ENCODE peak calls at places on chromosomes 12 and 14, in eight cellular contexts. X, G, U, A, O, L, H and Y are unnamed samples. For H4K20me1, the result is how much of the 10 kb centered on the place peaks cover.

GRCh38 chr12:129241852-129242251 is 388.6 kb downstream of the GLT1D1 start:
- DNase-seq in L (no peak), U (no peak), A (no peak), G (no peak), H (no peak), O (no peak), X (no peak), Y (no peak)

GRCh38 chr12:116820077-116820656 is 61.1 kb downstream of the HRK start:
- DNase-seq in X (no peak), O (no peak), G (no peak), A (no peak), U (no peak), L (no peak), H (no peak), Y (no peak)

GRCh38 chr12:15634010-15634676 is 155.0 kb downstream of the EPS8 start:
- DNase-seq in H (no peak), L (peak), O (no peak), A (no peak), U (no peak), X (no peak), G (no peak), Y (no peak)

GRCh38 chr14:39184628-39185255 is 9.7 kb downstream of the PNN start:
- DNase-seq in U (no peak), L (no peak), G (no peak), H (no peak), O (no peak), X (no peak), A (no peak), Y (no peak)

GRCh38 chr12:86663691-86664090 is 407.5 kb upstream of the MGAT4C start:
- DNase-seq in X (no peak), A (no peak), L (no peak), U (no peak), G (no peak), H (no peak), O (no peak), Y (no peak)

GRCh38 chr14:71591929-71592328 is 340.3 kb upstream of the RGS6 start:
- DNase-seq in G (peak), U (no peak), O (no peak), H (peak), A (no peak), L (peak), X (no peak), Y (peak)

GRCh38 chr12:120944645-120945217 is 33.6 kb upstream of the HNF1A start:
- DNase-seq in X (peak), O (peak), U (peak), G (peak), H (no peak), A (peak), L (peak), Y (peak)

GRCh38 chr14:103099081-103099732 is 4.7 kb downstream of the EXOC3L4 start:
- DNase-seq in U (peak), A (no peak), L (no peak), O (no peak), H (no peak), X (no peak), G (no peak), Y (no peak)

GRCh38 chr12:25615119-25615518 is 62.0 kb upstream of the LMNTD1 start:
- DNase-seq in L (peak), X (no peak), H (no peak), U (peak), A (no peak), G (no peak), O (no peak), Y (no peak)

GRCh38 chr14:75125617-75126016 is 1.2 kb downstream of the NEK9 start:
- DNase-seq in H (no peak), O (no peak), X (no peak), G (no peak), U (no peak), L (peak), A (peak), Y (no peak)

GRCh38 chr14:73725116-73726024 is 11.2 kb upstream of the PNMA1 start:
- DNase-seq in O (no peak), H (no peak), U (peak), G (no peak), A (no peak), X (no peak), L (peak), Y (no peak)

GRCh38 chr14:96139879-96140278 is 64.8 kb upstream of the BDKRB2 start:
- DNase-seq in U (no peak), O (no peak), X (no peak), G (no peak), L (peak), A (no peak), H (no peak), Y (no peak)

GRCh38 chr14:33997611-33998010 is 46.7 kb upstream of the EGLN3 start:
- DNase-seq in H (no peak), A (no peak), U (no peak), O (no peak), L (no peak), X (no peak), G (no peak), Y (no peak)

GRCh38 chr12:52581481-52581880 is 7.8 kb upstream of the KRT74 start:
- DNase-seq in G (no peak), H (no peak), O (no peak), U (peak), A (no peak), X (no peak), L (peak), Y (no peak)

GRCh38 chr14:104706733-104707628 is 17.0 kb upstream of the ADSS1 start:
- DNase-seq in H (no peak), A (no peak), U (no peak), G (no peak), X (peak), O (no peak), L (peak), Y (no peak)

GRCh38 chr14:71856199-71856919 is 75.9 kb upstream of the RGS6 start:
- DNase-seq in A (no peak), O (no peak), U (no peak), X (no peak), H (no peak), G (peak), L (no peak), Y (peak)

GRCh38 chr12:129550353-129550752 is 353.5 kb downstream of the TMEM132D start:
- DNase-seq in L (no peak), U (no peak), X (no peak), G (no peak), H (no peak), A (no peak), O (peak), Y (no peak)

GRCh38 chr12:67068204-67068731 is 200.9 kb upstream of the CAND1 start:
- DNase-seq in H (no peak), X (peak), O (peak), L (no peak), G (peak), A (peak), U (peak), Y (peak)

GRCh38 chr12:57477710-57478681 is 1.7 kb downstream of the ARHGAP9 start:
- DNase-seq in H (no peak), A (no peak), U (no peak), O (no peak), G (no peak), L (no peak), X (no peak), Y (peak)

GRCh38 chr14:75224561-75224960 is 48.1 kb upstream of the TMED10 start:
- DNase-seq in H (no peak), G (no peak), U (no peak), X (no peak), L (peak), A (no peak), O (no peak), Y (no peak)

GRCh38 chr14:100660498-100661339 is 66.0 kb upstream of the DLK1 start:
- DNase-seq in X (no peak), H (peak), A (no peak), O (no peak), G (no peak), U (peak), L (peak), Y (no peak)

GRCh38 chr12:107310621-107311020 is 217.3 kb upstream of the CRY1 start:
- DNase-seq in O (no peak), X (no peak), L (no peak), G (no peak), U (no peak), A (no peak), H (no peak), Y (no peak)

GRCh38 chr14:76917158-76917596 is 91.0 kb downstream of the LRRC74A start:
- DNase-seq in U (peak), X (peak), O (peak), G (no peak), A (peak), H (peak), L (peak), Y (peak)

GRCh38 chr12:114013601-114014345 is 47.6 kb upstream of the RBM19 start:
- DNase-seq in G (no peak), L (peak), H (peak), U (peak), X (peak), O (peak), A (peak), Y (peak)

GRCh38 chr12:94418517-94418916 is 41.1 kb downstream of the CEP83 start:
- DNase-seq in L (no peak), H (no peak), U (no peak), A (no peak), X (no peak), O (no peak), G (no peak), Y (no peak)

GRCh38 chr14:80930836-80931389 is 10.6 kb downstream of the CEP128 start:
- DNase-seq in A (no peak), U (no peak), G (peak), X (no peak), L (peak), H (no peak), O (no peak), Y (peak)

GRCh38 chr12:20946732-20947131 is 136.2 kb downstream of the SLCO1B3 start:
- DNase-seq in G (peak), L (peak), H (peak), U (peak), X (peak), O (peak), A (peak), Y (peak)

GRCh38 chr14:74176404-74176788 is 62.9 kb upstream of the VSX2 start:
- DNase-seq in G (no peak), H (no peak), L (peak), A (no peak), O (no peak), U (no peak), X (no peak), Y (no peak)

GRCh38 chr12:82120901-82121300 is 237.3 kb downstream of the CCDC59 start:
- DNase-seq in G (no peak), L (no peak), H (no peak), X (no peak), O (no peak), U (no peak), A (no peak), Y (no peak)

GRCh38 chr14:60250318-60251035 is 1.5 kb downstream of the PPM1A start:
- DNase-seq in H (peak), X (peak), U (peak), L (peak), O (peak), G (no peak), A (peak), Y (peak)

GRCh38 chr12:93707836-93708235 is 30.7 kb downstream of the CRADD start:
- DNase-seq in L (peak), G (no peak), A (no peak), X (no peak), H (peak), O (no peak), U (no peak), Y (no peak)

GRCh38 chr14:91284146-91284790 is 39.8 kb upstream of the GPR68 start:
- DNase-seq in L (peak), U (peak), H (no peak), X (no peak), A (peak), O (no peak), G (no peak), Y (no peak)

GRCh38 chr12:69655616-69656336 is 43.3 kb downstream of the BEST3 start:
- DNase-seq in X (no peak), G (no peak), A (no peak), O (no peak), L (peak), U (peak), H (no peak), Y (no peak)

GRCh38 chr12:388547-389137 is 478 bp downstream of the KDM5A start:
- DNase-seq in X (peak), U (peak), O (peak), H (no peak), A (no peak), G (peak), L (peak), Y (peak)

GRCh38 chr14:68181395-68182326 is 362.1 kb downstream of the RAD51B start:
- DNase-seq in O (no peak), U (no peak), A (no peak), G (no peak), L (peak), X (no peak), H (peak), Y (no peak)

GRCh38 chr14:94923771-94924170 is 153.9 kb upstream of the GSC start:
- DNase-seq in U (peak), G (no peak), A (no peak), H (no peak), X (no peak), O (no peak), L (no peak), Y (no peak)

GRCh38 chr12:89177802-89178201 is 174.5 kb downstream of the DUSP6 start:
- DNase-seq in O (no peak), G (no peak), U (no peak), H (no peak), A (no peak), X (no peak), L (no peak), Y (no peak)

GRCh38 chr14:91888641-91889476 is 21.5 kb upstream of the TC2N start:
- DNase-seq in X (no peak), H (no peak), L (peak), O (peak), G (no peak), U (no peak), A (no peak), Y (no peak)

GRCh38 chr12:63164911-63165310 is 13.9 kb upstream of the AVPR1A start:
- DNase-seq in X (no peak), A (no peak), L (no peak), O (no peak), U (no peak), G (no peak), H (no peak), Y (no peak)

GRCh38 chr12:68280240-68280639 is 26.8 kb upstream of the IL22 start:
- DNase-seq in O (no peak), U (no peak), X (no peak), G (no peak), L (no peak), A (no peak), H (no peak), Y (no peak)
- TF ChIP-seq EZH2phosphoT487 in O (no peak), U (no peak), X (no peak), G (no peak), L (no peak), A (no peak), H (no peak), Y (no peak)

GRCh38 chr12:22625671-22626251 is 790 bp downstream of the ETNK1 start:
- DNase-seq in G (peak), U (peak), L (peak), O (peak), X (peak), H (peak), A (peak), Y (peak)

GRCh38 chr12:22627351-22627750 is 2.4 kb downstream of the ETNK1 start:
- DNase-seq in X (no peak), A (no peak), U (no peak), G (no peak), L (peak), H (no peak), O (no peak), Y (peak)

GRCh38 chr12:22624908-22625646 is at the start of gene ETNK1:
- DNase-seq in A (peak), X (peak), H (peak), L (peak), O (peak), U (peak), G (peak), Y (peak)

GRCh38 chr12:22626429-22626828 is 1.5 kb downstream of the ETNK1 start:
- DNase-seq in H (no peak), G (peak), A (no peak), L (peak), O (no peak), X (no peak), U (peak), Y (peak)

GRCh38 chr12:22628228-22628627 is 3.3 kb downstream of the ETNK1 start:
- DNase-seq in O (no peak), G (no peak), A (no peak), U (no peak), L (no peak), X (no peak), H (no peak), Y (no peak)
- H4K20me1 ChIP-seq in O (half or more), G (under half), A (under half), U (under half), L (under half), X (under half), H (under half), Y (under half)

GRCh38 chr12:53746592-53747491 is 4.9 kb downstream of the CISTR start:
- DNase-seq in L (peak), X (peak), O (peak), G (peak), H (peak), U (peak), A (peak), Y (peak)
- TF ChIP-seq EZH2phosphoT487 in L (no peak), X (no peak), O (no peak), G (no peak), H (no peak), U (no peak), A (no peak), Y (no peak)

GRCh38 chr12:53999596-54000104 is 311 bp upstream of the HOXC9 start:
- DNase-seq in A (peak), X (peak), L (peak), H (peak), U (no peak), O (no peak), G (no peak), Y (no peak)
- H4K20me1 ChIP-seq in A (under half), X (under half), L (under half), H (under half), U (under half), O (half or more), G (under half), Y (under half)

GRCh38 chr14:22986508-22987054 is 4.2 kb upstream of the AJUBA start:
- DNase-seq in L (peak), U (peak), X (peak), H (peak), O (peak), A (peak), G (peak), Y (peak)
- TF ChIP-seq EZH2phosphoT487 in L (no peak), U (no peak), X (no peak), H (no peak), O (no peak), A (no peak), G (no peak), Y (no peak)

DNA sequence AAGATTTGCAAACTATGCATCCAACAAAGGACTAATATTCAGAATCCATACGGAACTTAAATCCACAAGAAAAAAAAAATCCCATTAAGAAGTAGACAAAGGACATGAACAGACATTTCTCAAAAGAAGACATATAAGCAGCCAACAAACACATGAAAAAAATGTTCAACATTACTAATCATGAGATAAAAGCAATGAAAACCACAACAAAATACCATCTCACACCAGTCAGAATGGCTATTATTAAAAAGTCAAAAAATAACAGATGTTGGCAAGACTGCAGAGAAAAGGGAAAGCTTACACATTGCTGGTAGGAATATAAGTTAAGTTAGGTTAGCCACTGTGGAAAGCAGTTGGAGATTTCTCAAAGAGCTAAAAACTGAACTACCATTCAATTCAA is 16.2 kb downstream of the CDK17 start:
- DNase-seq in H (no peak), A (no peak), U (no peak), X (no peak), G (no peak), L (peak), O (no peak), Y (no peak)
- H4K20me1 ChIP-seq in H (under half), A (half or more), U (under half), X (under half), G (under half), L (under half), O (under half), Y (under half)

GRCh38 chr12:56221233-56221756 is 427 bp downstream of the RNF41 start:
- DNase-seq in U (peak), O (peak), A (peak), H (no peak), L (peak), G (no peak), X (peak), Y (no peak)
- TF ChIP-seq EZH2phosphoT487 in U (no peak), O (no peak), A (no peak), H (no peak), L (no peak), G (no peak), X (no peak), Y (no peak)